ENCODE peak calls at places on chromosomes 12 and 14, in four cellular contexts. F, H, Y and I are unnamed samples.
A peak's percentile ranks its signal among the peaks of the same experiment; 100 is the strongest.

GRCh38 chr14:75011356-75012097 is 8.8 kb downstream of the EIF2B2 start:
- DNase-seq in H (no peak), F (no peak), Y (no peak), I (no peak)

GRCh38 chr14:68814376-68815287 is 21.8 kb upstream of the ZFP36L1 start:
- DNase-seq in F (no peak), H (peak; percentile 61), Y (peak; percentile 74), I (no peak)

GRCh38 chr12:9132008-9132535 is 16.4 kb upstream of the A2M start:
- DNase-seq in H (no peak), F (no peak), Y (peak; percentile 100), I (no peak)

GRCh38 chr12:124906606-124907261 is 7.7 kb downstream of the UBC start:
- DNase-seq in Y (peak; percentile 93), H (peak; percentile 83), F (peak; percentile 73), I (peak; percentile 85)

GRCh38 chr12:57069522-57069921 is 9.1 kb downstream of the NEMP1 start:
- DNase-seq in Y (peak; percentile 81), F (no peak), H (peak; percentile 63), I (no peak)

GRCh38 chr14:103056322-103057027 is 874 bp downstream of the CDC42BPB start:
- DNase-seq in Y (no peak), F (peak; percentile 87), H (no peak), I (no peak)

GRCh38 chr14:51650721-51651387 is 856 bp upstream of the FRMD6 start:
- DNase-seq in Y (no peak), H (no peak), F (peak; percentile 64), I (no peak)

GRCh38 chr12:129704232-129704830 is 199.5 kb downstream of the TMEM132D start:
- DNase-seq in F (no peak), H (no peak), Y (no peak), I (no peak)

GRCh38 chr12:21476949-21477348 is 24.5 kb downstream of the RECQL start:
- DNase-seq in H (no peak), Y (no peak), F (no peak), I (no peak)

GRCh38 chr14:76918751-76919421 is 92.7 kb downstream of the LRRC74A start:
- DNase-seq in F (peak; percentile 96), Y (peak; percentile 24), H (no peak), I (no peak)

GRCh38 chr12:18261273-18261672 is at the start of gene PIK3C2G:
- DNase-seq in F (no peak), Y (no peak), H (no peak), I (no peak)

GRCh38 chr12:94620611-94621010 is 29.7 kb downstream of the TMCC3 start:
- DNase-seq in F (no peak), H (no peak), Y (peak; percentile 19), I (no peak)

GRCh38 chr12:124915249-124916236 is 1.1 kb upstream of the UBC start:
- DNase-seq in F (no peak), Y (peak; percentile 51), H (no peak), I (no peak)

GRCh38 chr12:45312012-45312411 is 96.1 kb downstream of the ANO6 start:
- DNase-seq in H (no peak), F (no peak), Y (no peak), I (no peak)

GRCh38 chr12:7130791-7131501 is 775 bp downstream of the CLSTN3 start:
- DNase-seq in Y (no peak), H (peak; percentile 43), F (peak; percentile 73), I (no peak)

GRCh38 chr14:21494902-21495762 is 16.0 kb downstream of the METTL3 start:
- DNase-seq in H (no peak), Y (no peak), F (no peak), I (no peak)

GRCh38 chr12:42473130-42473529 is 116.4 kb downstream of the PRICKLE1 start:
- DNase-seq in Y (no peak), F (no peak), H (no peak), I (no peak)

GRCh38 chr12:3381059-3382047 is 109.7 kb upstream of the PRMT8 start:
- DNase-seq in F (no peak), Y (no peak), H (no peak), I (no peak)

GRCh38 chr12:91326043-91327027 is 143.7 kb upstream of the DCN start:
- DNase-seq in H (peak; percentile 18), Y (peak; percentile 34), F (no peak), I (peak; percentile 37)

GRCh38 chr12:49294804-49295086 is 202 bp upstream of the PRPH start:
- DNase-seq in H (no peak), Y (no peak), F (no peak), I (no peak)

GRCh38 chr12:49208661-49209060 is 19.8 kb upstream of the TUBA1A start:
- DNase-seq in Y (no peak), H (no peak), F (no peak), I (no peak)

GRCh38 chr14:101791919-101792572 is 30.5 kb downstream of the PPP2R5C start:
- DNase-seq in Y (no peak), H (peak; percentile 39), F (no peak), I (no peak)
- H3K27ac ChIP-seq in Y (no peak overlapping the region), H (no peak overlapping the region), F (peak overlapping the region; percentile 43), I (no peak overlapping the region)

DNA sequence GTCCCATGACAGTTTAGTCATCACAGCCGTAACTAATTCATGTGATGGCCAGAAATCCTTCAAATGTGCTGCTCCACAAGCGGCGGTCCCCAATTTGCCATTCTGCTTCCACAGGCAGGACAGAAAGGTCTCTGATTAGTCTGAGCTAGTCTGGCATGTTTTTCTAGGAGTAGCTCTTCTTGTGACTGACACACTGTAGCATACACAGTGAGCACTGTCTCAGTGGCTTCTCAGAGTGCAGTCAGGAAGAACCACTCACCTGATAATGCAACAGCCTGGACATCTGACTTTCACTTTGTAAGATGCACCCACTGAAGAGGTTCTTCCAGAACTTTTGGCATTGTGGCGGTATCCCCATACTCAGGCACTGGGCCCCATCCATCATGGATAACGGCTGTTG is 1266.2 kb downstream of the TMEM121 start:
- DNase-seq in H (no peak), F (no peak), Y (no peak), I (no peak)
- H3K9me3 ChIP-seq in H (no peaks in the 10 kb centered on the region), F (no peaks in the 10 kb centered on the region), Y (no peaks in the 10 kb centered on the region), I (peaks cover 10% of the 10 kb centered on the region)

GRCh38 chr14:54785778-54786160 is 116.9 kb downstream of the GCH1 start:
- DNase-seq in H (no peak), Y (no peak), F (no peak), I (no peak)
- H3K36me3 ChIP-seq in H (no peaks in the 10 kb centered on the region), Y (peaks cover 98% of the 10 kb centered on the region), F (peaks cover 90% of the 10 kb centered on the region), I (no peaks in the 10 kb centered on the region)

GRCh38 chr14:85527006-85527405 is 2.9 kb upstream of the FLRT2 start:
- DNase-seq in Y (no peak), F (no peak), H (no peak), I (no peak)
- H3K27ac ChIP-seq in Y (no peak overlapping the region), F (no peak overlapping the region), H (no peak overlapping the region), I (no peak overlapping the region)

DNA sequence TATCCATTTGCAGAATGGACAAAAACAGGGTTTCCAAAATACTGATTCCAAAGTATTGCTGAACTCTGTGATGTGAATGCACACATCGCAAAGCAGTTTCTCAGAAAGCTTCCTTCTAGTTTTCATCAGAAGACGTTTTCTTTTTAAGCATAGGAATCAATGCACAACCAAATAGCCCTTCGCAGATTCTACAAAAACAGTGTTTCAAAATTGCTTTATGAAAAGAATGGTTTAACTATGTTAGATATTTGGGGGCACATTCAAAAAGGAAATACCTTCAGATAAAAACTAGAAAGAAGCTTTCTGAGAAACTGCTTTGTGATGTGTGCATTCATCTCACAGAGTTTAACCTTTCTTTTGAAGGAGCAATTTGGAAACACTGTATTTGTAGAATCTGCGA is 569.7 kb downstream of the ALG10 start:
- DNase-seq in Y (no peak), H (no peak), F (no peak), I (no peak)
- H3K9me3 ChIP-seq in Y (peaks cover 100% of the 10 kb centered on the region), H (peaks cover 16% of the 10 kb centered on the region), F (peaks cover 99% of the 10 kb centered on the region), I (peaks cover 7% of the 10 kb centered on the region)

GRCh38 chr12:106071686-106072085 is 67.1 kb downstream of the NUAK1 start:
- DNase-seq in F (no peak), H (no peak), Y (no peak), I (no peak)
- H3K36me3 ChIP-seq in F (peaks cover 80% of the 10 kb centered on the region), H (no peaks in the 10 kb centered on the region), Y (no peaks in the 10 kb centered on the region), I (peaks cover 3% of the 10 kb centered on the region)

GRCh38 chr12:13193403-13194100 is 3.0 kb upstream of the EMP1 start:
- DNase-seq in H (no peak), Y (no peak), F (no peak), I (no peak)

GRCh38 chr12:13195244-13195643 is 1.3 kb upstream of the EMP1 start:
- DNase-seq in F (no peak), Y (no peak), H (no peak), I (no peak)

GRCh38 chr12:13196302-13196921 is at the start of gene EMP1:
- DNase-seq in Y (peak; percentile 29), H (peak; percentile 63), F (peak; percentile 87), I (no peak)

GRCh38 chr12:13195848-13196301 is 651 bp upstream of the EMP1 start:
- DNase-seq in H (no peak), F (no peak), Y (no peak), I (no peak)

DNA sequence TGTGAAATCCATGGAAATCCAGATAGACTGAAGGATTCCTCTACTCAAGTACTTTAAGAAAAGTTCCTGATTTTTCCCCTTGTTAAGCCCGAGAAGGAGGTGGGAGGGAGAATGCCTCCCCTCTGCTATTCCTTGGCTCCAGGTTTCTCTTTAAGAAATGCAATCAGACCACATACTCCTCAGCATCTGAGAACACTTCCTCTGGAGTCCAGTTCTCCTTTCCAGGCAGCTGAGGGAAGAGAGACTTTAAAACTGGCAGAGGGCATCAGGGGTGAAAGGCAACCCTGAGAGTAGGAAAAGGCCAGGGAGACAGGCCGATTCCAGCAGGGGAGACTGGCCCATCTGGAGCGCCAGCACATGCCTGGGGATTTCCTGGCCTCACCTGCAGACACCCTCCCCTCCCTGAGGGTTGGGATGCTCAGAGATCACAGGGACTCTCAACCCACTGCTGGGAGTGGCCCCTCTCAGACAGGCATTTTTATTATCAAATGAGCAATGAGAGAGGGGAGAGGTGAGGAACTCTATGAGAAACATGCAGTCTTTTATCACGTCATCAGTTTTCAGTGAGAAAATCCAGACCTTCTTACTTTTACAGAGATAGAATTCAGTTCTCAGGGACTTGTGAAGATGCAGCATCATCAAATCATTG is 1.9 kb upstream of the EMP1 start:
- DNase-seq in Y (no peak), H (no peak), F (no peak), I (no peak)
- H3K27ac ChIP-seq in Y (no peak overlapping the region), H (no peak overlapping the region), F (no peak overlapping the region), I (no peak overlapping the region)

GRCh38 chr12:133046698-133047097 is 9.4 kb downstream of the ZNF84 start:
- DNase-seq in Y (no peak), F (no peak), H (no peak), I (no peak)
- H3K9me3 ChIP-seq in Y (peaks cover 99% of the 10 kb centered on the region), F (peaks cover 98% of the 10 kb centered on the region), H (peaks cover 84% of the 10 kb centered on the region), I (peaks cover 12% of the 10 kb centered on the region)

DNA sequence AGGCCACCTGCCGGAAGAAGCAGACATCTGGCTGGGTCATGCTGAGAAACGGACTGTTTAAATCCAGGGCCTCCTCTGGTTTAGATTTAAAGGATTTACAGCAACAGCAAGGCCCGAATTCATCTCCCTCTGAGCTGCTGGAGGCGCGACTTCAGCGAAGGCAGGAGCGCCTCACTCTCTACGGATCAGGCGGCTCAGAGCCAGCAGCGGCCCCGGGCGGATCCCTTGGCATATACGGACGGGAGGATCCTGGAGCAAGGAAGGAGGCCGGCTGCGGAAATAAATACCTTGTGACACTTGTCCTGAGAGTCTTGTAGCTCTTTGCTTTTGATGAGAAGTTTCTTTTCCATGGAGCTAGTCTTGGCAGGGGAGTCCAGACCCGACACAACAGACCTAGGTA is 92.4 kb downstream of the CIT start:
- DNase-seq in F (no peak), Y (no peak), H (no peak), I (no peak)
- H3K36me3 ChIP-seq in F (no peaks in the 10 kb centered on the region), Y (peaks cover 28% of the 10 kb centered on the region), H (no peaks in the 10 kb centered on the region), I (peaks cover 7% of the 10 kb centered on the region)